ENCODE peak calls at places on chromosomes 13 and 19, in seven cellular contexts. B, E, J, P, A, Y and K are unnamed samples.

GRCh38 chr19:6056801-6057650 is 53.3 kb downstream of the RFX2 start:
- DNase-seq in J (peak), E (peak), P (peak), A (no peak), Y (peak), B (peak), K (peak)

GRCh38 chr13:97194473-97194872 is 27.7 kb upstream of the MBNL2 start:
- DNase-seq in Y (no peak), J (no peak), E (no peak), B (no peak), A (no peak), P (no peak), K (peak)

GRCh38 chr19:47719047-47719885 is 6.0 kb downstream of the EHD2 start:
- DNase-seq in E (peak), B (peak), A (no peak), J (peak), P (no peak), Y (peak), K (no peak)

GRCh38 chr19:58033741-58034475 is at the start of gene ZSCAN1:
- DNase-seq in B (peak), P (peak), E (no peak), J (peak), A (no peak), Y (no peak), K (peak)

GRCh38 chr13:100550433-100550832 is 38.2 kb downstream of the GGACT start:
- DNase-seq in Y (no peak), P (no peak), J (peak), E (no peak), B (peak), A (no peak), K (no peak)

GRCh38 chr13:80469841-80470378 is 129.0 kb upstream of the SPRY2 start:
- DNase-seq in P (no peak), A (no peak), J (peak), E (peak), Y (peak), B (no peak), K (peak)

GRCh38 chr13:109166807-109167206 is 537.4 kb downstream of the MYO16 start:
- DNase-seq in A (no peak), J (no peak), P (no peak), Y (no peak), B (no peak), E (no peak), K (no peak)

GRCh38 chr13:30113983-30114491 is 193.3 kb downstream of the KATNAL1 start:
- DNase-seq in J (no peak), P (no peak), A (no peak), E (no peak), B (no peak), Y (no peak), K (no peak)

GRCh38 chr13:54415753-54416366 is 1387.2 kb downstream of the OLFM4 start:
- DNase-seq in J (no peak), E (no peak), P (no peak), A (no peak), B (no peak), Y (no peak), K (no peak)

GRCh38 chr19:34269968-34270621 is 15.7 kb downstream of the GARRE1 start:
- DNase-seq in Y (peak), P (no peak), B (no peak), E (peak), J (peak), A (peak), K (no peak)

GRCh38 chr19:10961763-10962536 is 1.1 kb downstream of the SMARCA4 start:
- DNase-seq in B (no peak), Y (no peak), P (no peak), E (peak), A (no peak), J (no peak), K (no peak)

GRCh38 chr13:109941951-109942350 is 155.6 kb upstream of the IRS2 start:
- DNase-seq in Y (no peak), E (no peak), A (no peak), B (no peak), P (no peak), J (peak), K (no peak)

GRCh38 chr19:43450545-43450997 is 14.8 kb downstream of the LYPD3 start:
- DNase-seq in P (no peak), E (no peak), A (no peak), J (no peak), Y (no peak), B (no peak), K (no peak)

GRCh38 chr19:49512970-49513745 is 697 bp downstream of the FCGRT start:
- DNase-seq in B (no peak), P (peak), E (no peak), Y (no peak), J (no peak), A (no peak), K (no peak)

GRCh38 chr19:46116121-46116520 is 8.4 kb downstream of the IGFL3 start:
- DNase-seq in P (no peak), Y (no peak), B (no peak), A (no peak), J (no peak), E (no peak), K (no peak)

GRCh38 chr19:38683393-38684077 is 36.1 kb downstream of the ACTN4 start:
- DNase-seq in A (peak), Y (no peak), B (no peak), E (peak), J (peak), P (no peak), K (peak)

GRCh38 chr19:45231891-45232290 is 13.3 kb downstream of the EXOC3L2 start:
- DNase-seq in J (no peak), E (no peak), B (no peak), A (no peak), Y (no peak), P (no peak), K (no peak)

GRCh38 chr19:5823579-5824281 is 15.8 kb downstream of the FUT6 start:
- DNase-seq in A (no peak), J (no peak), B (no peak), P (no peak), Y (no peak), E (no peak), K (no peak)

GRCh38 chr19:33906578-33907335 is 110.1 kb downstream of the KCTD15 start:
- DNase-seq in J (no peak), E (no peak), Y (no peak), P (no peak), B (no peak), A (no peak), K (no peak)

GRCh38 chr19:41895745-41896580 is 13.0 kb downstream of the ARHGEF1 start:
- DNase-seq in P (no peak), E (no peak), B (no peak), A (no peak), J (no peak), Y (no peak), K (no peak)

GRCh38 chr13:51542358-51542972 is 41.8 kb upstream of the WDFY2 start:
- DNase-seq in B (no peak), Y (no peak), J (no peak), E (no peak), A (no peak), P (no peak), K (no peak)

GRCh38 chr19:49950590-49950948 is 10.4 kb downstream of the SIGLEC11 start:
- DNase-seq in A (no peak), J (no peak), E (no peak), B (no peak), P (no peak), Y (no peak), K (no peak)

GRCh38 chr13:94610475-94610874 is 8.8 kb downstream of the GPR180 start:
- DNase-seq in P (no peak), B (no peak), Y (no peak), A (no peak), E (no peak), J (no peak), K (no peak)

GRCh38 chr13:23735329-23735728 is 153.9 kb downstream of the MIPEP start:
- DNase-seq in E (no peak), J (no peak), P (no peak), Y (no peak), A (no peak), B (no peak), K (no peak)

GRCh38 chr13:37918116-37919100 is 48.8 kb upstream of the TRPC4 start:
- DNase-seq in Y (no peak), A (no peak), J (no peak), B (no peak), P (no peak), E (no peak), K (no peak)

GRCh38 chr13:97802213-97802612 is 151.3 kb upstream of the IPO5 start:
- DNase-seq in E (no peak), J (no peak), P (no peak), A (no peak), Y (no peak), B (no peak), K (no peak)

GRCh38 chr13:41716236-41716635 is 244.7 kb downstream of the VWA8 start:
- DNase-seq in E (no peak), B (no peak), J (no peak), Y (no peak), P (no peak), A (no peak), K (no peak)

GRCh38 chr19:40363128-40363527 is 14.6 kb downstream of the PLD3 start:
- DNase-seq in E (no peak), Y (no peak), P (no peak), J (no peak), A (no peak), B (no peak), K (no peak)

GRCh38 chr19:19461671-19462622 is 53.4 kb downstream of the TSSK6 start:
- DNase-seq in B (no peak), A (no peak), E (no peak), Y (no peak), P (no peak), J (peak), K (peak)

GRCh38 chr13:72920097-72920496 is 138.2 kb downstream of the PIBF1 start:
- DNase-seq in A (no peak), P (no peak), J (no peak), E (no peak), B (no peak), Y (no peak), K (no peak)

GRCh38 chr19:35211545-35212230 is 16.9 kb downstream of the FAM187B start:
- DNase-seq in J (no peak), P (no peak), Y (no peak), E (no peak), A (no peak), B (no peak), K (no peak)

GRCh38 chr13:78827471-78827870 is 168.5 kb upstream of the OBI1 start:
- DNase-seq in B (no peak), E (no peak), Y (no peak), A (no peak), J (no peak), P (no peak), K (no peak)

GRCh38 chr13:59728896-59729545 is 434.7 kb downstream of the DIAPH3 start:
- DNase-seq in B (no peak), P (peak), A (no peak), Y (no peak), E (no peak), J (no peak), K (no peak)

GRCh38 chr13:44906758-44907157 is 82.5 kb downstream of the NUFIP1 start:
- DNase-seq in A (no peak), Y (no peak), E (no peak), B (peak), P (no peak), J (peak), K (peak)

GRCh38 chr19:42132851-42133528 is 744 bp upstream of the POU2F2 start:
- DNase-seq in E (no peak), B (no peak), J (no peak), P (peak), Y (no peak), A (peak), K (no peak)

GRCh38 chr19:16320987-16321386 is 3.6 kb upstream of the KLF2 start:
- DNase-seq in P (no peak), J (no peak), E (no peak), A (no peak), B (no peak), Y (no peak), K (no peak)

GRCh38 chr19:17243854-17244617 is 1.7 kb downstream of the NR2F6 start:
- DNase-seq in E (no peak), B (no peak), Y (no peak), P (no peak), A (no peak), J (no peak), K (no peak)

GRCh38 chr13:36126496-36126895 is 4.7 kb downstream of the DCLK1 start:
- DNase-seq in J (no peak), E (no peak), Y (no peak), B (no peak), A (no peak), P (no peak), K (no peak)